ENCODE peak calls at places on chromosomes 3 and 15, in six cellular contexts. J is GM12891, G is H1, H is K562, Z is HepG2, X is GM12878. T is an unnamed sample.

GRCh38 chr3:143120716-143121239 is 1.2 kb downstream of the CHST2 start:
- DNase-seq in J (peak), G (no peak), H (peak), Z (no peak), X (no peak), T (peak)

GRCh38 chr15:50353999-50354837 is 780 bp downstream of the GABPB1 start:
- DNase-seq in J (peak), G (no peak), H (peak), Z (peak), X (peak), T (peak)

GRCh38 chr3:52237006-52237658 is 1.8 kb downstream of the TWF2 start:
- DNase-seq in J (no peak), G (no peak), H (no peak), Z (no peak), X (no peak), T (no peak)

GRCh38 chr15:91956026-91956723 is 102.7 kb downstream of the SLCO3A1 start:
- DNase-seq in J (no peak), G (no peak), H (no peak), Z (no peak), X (no peak), T (no peak)

GRCh38 chr3:48899298-48899697 is 616 bp upstream of the SLC25A20 start:
- DNase-seq in J (no peak), G (no peak), H (no peak), Z (no peak), X (no peak), T (no peak)

GRCh38 chr15:69919816-69920215 is 177.9 kb downstream of the TLE3 start:
- DNase-seq in J (no peak), G (no peak), H (no peak), Z (no peak), X (no peak), T (no peak)

GRCh38 chr3:42148982-42149432 is 57.9 kb downstream of the TRAK1 start:
- DNase-seq in J (no peak), G (peak), H (peak), Z (no peak), X (no peak), T (no peak)

GRCh38 chr3:65685621-65686020 is 353.1 kb downstream of the MAGI1 start:
- DNase-seq in J (no peak), G (no peak), H (no peak), Z (peak), X (no peak), T (no peak)

GRCh38 chr3:10927551-10927950 is 65.0 kb upstream of the SLC6A1 start:
- DNase-seq in J (no peak), G (no peak), H (no peak), Z (no peak), X (no peak), T (no peak)

GRCh38 chr15:69762373-69763148 is 309.9 kb downstream of the RPLP1 start:
- DNase-seq in J (no peak), G (no peak), H (no peak), Z (peak), X (no peak), T (no peak)

GRCh38 chr3:128794788-128795649 is 69.0 kb downstream of the RAB7A start:
- DNase-seq in J (peak), G (peak), H (peak), Z (peak), X (no peak), T (peak)

GRCh38 chr15:72196409-72197044 is 1.1 kb downstream of the GRAMD2A start:
- DNase-seq in J (no peak), G (no peak), H (no peak), Z (no peak), X (no peak), T (no peak)

GRCh38 chr3:123409443-123410148 is 39.3 kb downstream of the ADCY5 start:
- DNase-seq in J (no peak), G (no peak), H (no peak), Z (no peak), X (no peak), T (no peak)

GRCh38 chr3:97820780-97821179 is 1.0 kb upstream of the CRYBG3 start:
- DNase-seq in J (no peak), G (no peak), H (no peak), Z (no peak), X (no peak), T (no peak)

GRCh38 chr3:108181172-108181571 is 41.1 kb downstream of the IFT57 start:
- DNase-seq in J (no peak), G (no peak), H (no peak), Z (no peak), X (no peak), T (no peak)

GRCh38 chr3:55198554-55198953 is 270.7 kb upstream of the LRTM1 start:
- DNase-seq in J (no peak), G (no peak), H (no peak), Z (no peak), X (no peak), T (no peak)

GRCh38 chr3:59517448-59517847 is 467.6 kb upstream of the CFAP20DC start:
- DNase-seq in J (no peak), G (no peak), H (no peak), Z (no peak), X (no peak), T (no peak)

GRCh38 chr3:44104668-44105321 is 136.9 kb upstream of the TOPAZ1 start:
- DNase-seq in J (peak), G (no peak), H (no peak), Z (no peak), X (peak), T (peak)

GRCh38 chr3:186235554-186235953 is 126.5 kb downstream of the DGKG start:
- DNase-seq in J (no peak), G (no peak), H (no peak), Z (no peak), X (no peak), T (no peak)

GRCh38 chr15:80584973-80585372 is 110.1 kb upstream of the ABHD17C start:
- DNase-seq in J (no peak), G (no peak), H (no peak), Z (no peak), X (no peak), T (no peak)

GRCh38 chr15:63969652-63970421 is 76.4 kb downstream of the DAPK2 start:
- DNase-seq in J (no peak), G (no peak), H (no peak), Z (peak), X (no peak), T (no peak)

GRCh38 chr3:46907271-46907670 is 29.8 kb downstream of the PTH1R start:
- DNase-seq in J (no peak), G (no peak), H (no peak), Z (no peak), X (no peak), T (no peak)

GRCh38 chr3:185965496-185965895 is 27.7 kb upstream of the TRA2B start:
- DNase-seq in J (no peak), G (no peak), H (no peak), Z (no peak), X (no peak), T (no peak)

GRCh38 chr3:57980416-57980815 is 27.8 kb upstream of the FLNB start:
- DNase-seq in J (no peak), G (no peak), H (no peak), Z (no peak), X (no peak), T (no peak)

GRCh38 chr3:188294823-188295487 is 141.0 kb downstream of the LPP start:
- DNase-seq in J (no peak), G (no peak), H (no peak), Z (peak), X (no peak), T (no peak)

GRCh38 chr3:188171682-188172467 is 17.9 kb downstream of the LPP start:
- DNase-seq in J (no peak), G (no peak), H (no peak), Z (no peak), X (no peak), T (no peak)

GRCh38 chr15:101522621-101523559 is 33.4 kb upstream of the PCSK6 start:
- DNase-seq in J (no peak), G (no peak), H (no peak), Z (no peak), X (no peak), T (no peak)

GRCh38 chr3:43953814-43954241 is 263.1 kb downstream of the ABHD5 start:
- DNase-seq in J (no peak), G (no peak), H (no peak), Z (no peak), X (no peak), T (no peak)

GRCh38 chr3:79367803-79368202 is 400.0 kb downstream of the ROBO1 start:
- DNase-seq in J (no peak), G (no peak), H (no peak), Z (no peak), X (no peak), T (no peak)

GRCh38 chr3:128149632-128150031 is 3.6 kb upstream of the EEFSEC start:
- DNase-seq in J (no peak), G (no peak), H (no peak), Z (no peak), X (no peak), T (no peak)

GRCh38 chr3:57152150-57152549 is 13.0 kb downstream of the IL17RD start:
- DNase-seq in J (no peak), G (no peak), H (no peak), Z (peak), X (no peak), T (no peak)

GRCh38 chr3:183357564-183358079 is 70.8 kb downstream of the MCF2L2 start:
- DNase-seq in J (no peak), G (no peak), H (peak), Z (no peak), X (no peak), T (no peak)

GRCh38 chr3:103002447-103002846 is 567.6 kb downstream of the ZPLD1 start:
- DNase-seq in J (no peak), G (no peak), H (no peak), Z (no peak), X (no peak), T (no peak)

GRCh38 chr3:125261031-125261430 is 48.5 kb upstream of the SLC12A8 start:
- DNase-seq in J (no peak), G (no peak), H (no peak), Z (no peak), X (no peak), T (no peak)

GRCh38 chr15:40508216-40508615 is 37.4 kb downstream of the CHST14 start:
- DNase-seq in J (no peak), G (no peak), H (no peak), Z (no peak), X (no peak), T (no peak)

GRCh38 chr3:25155696-25156471 is 272.2 kb upstream of the RARB start:
- DNase-seq in J (no peak), G (peak), H (no peak), Z (no peak), X (no peak), T (no peak)

GRCh38 chr3:150371741-150372254 is 36.3 kb upstream of the TSC22D2 start:
- DNase-seq in J (no peak), G (no peak), H (peak), Z (peak), X (no peak), T (no peak)

DNA sequence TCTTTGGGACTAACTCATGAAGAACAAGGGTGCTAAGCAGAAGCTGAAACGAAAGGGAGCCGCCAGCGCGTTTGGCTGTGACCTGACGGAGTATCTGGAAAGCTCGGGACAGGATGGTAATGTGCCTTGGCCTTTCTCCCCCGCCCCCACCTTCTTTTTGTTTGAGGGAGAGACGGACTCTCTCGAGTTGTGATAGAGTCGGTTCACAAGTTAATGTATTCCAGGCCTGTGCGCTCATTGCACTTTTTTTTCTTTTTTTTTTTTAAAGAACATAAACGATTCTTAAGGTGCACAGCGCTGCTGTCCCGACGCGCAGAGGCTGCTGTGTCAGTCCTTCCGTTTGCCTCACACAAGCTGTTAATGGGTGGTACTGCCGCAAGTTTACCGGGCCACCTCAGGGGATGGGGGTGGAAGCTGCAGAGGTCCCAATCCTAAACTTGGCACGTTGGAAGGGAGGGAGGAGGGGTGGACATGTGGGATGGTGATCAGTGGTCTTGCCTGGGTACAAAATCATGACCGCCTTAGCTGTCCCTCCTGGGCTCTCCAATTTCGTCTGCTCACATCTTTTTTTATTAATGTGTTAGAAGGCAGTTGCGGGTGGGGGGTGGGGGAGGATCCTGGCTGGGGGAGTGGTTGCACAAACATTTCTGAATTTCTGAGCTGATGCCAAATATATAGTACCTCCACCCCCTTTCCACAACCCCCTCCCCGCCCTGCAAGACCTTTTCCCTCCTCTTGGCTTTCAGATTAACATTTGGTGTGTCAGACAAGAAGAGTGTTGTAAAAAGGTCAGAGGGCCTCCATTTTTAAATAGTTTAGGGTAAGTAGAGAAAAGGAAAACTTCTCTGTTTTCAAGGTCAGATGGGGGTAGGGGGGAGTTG is 946 bp downstream of the ARHGAP31 start:
- DNase-seq in J (no peak), G (no peak), H (no peak), Z (no peak), X (no peak), T (peak)
- TF ChIP-seq TAF1 in J (no peak), G (peak), H (no peak), Z (no peak), X (no peak), T (peak)

GRCh38 chr3:190319660-190320059 is 2.6 kb downstream of the CLDN1 start:
- DNase-seq in J (no peak), G (no peak), H (no peak), Z (no peak), X (no peak), T (no peak)
- TF ChIP-seq POLR2A in J (no peak), G (no peak), H (no peak), Z (no peak), X (no peak), T (no peak)

GRCh38 chr3:112132975-112133448 is at the start of gene GCSAM:
- DNase-seq in J (no peak), G (no peak), H (no peak), Z (no peak), X (peak), T (no peak)
- TF ChIP-seq POLR2AphosphoS5 in J (peak), G (no peak), H (no peak), Z (no peak), X (peak), T (peak)

DNA sequence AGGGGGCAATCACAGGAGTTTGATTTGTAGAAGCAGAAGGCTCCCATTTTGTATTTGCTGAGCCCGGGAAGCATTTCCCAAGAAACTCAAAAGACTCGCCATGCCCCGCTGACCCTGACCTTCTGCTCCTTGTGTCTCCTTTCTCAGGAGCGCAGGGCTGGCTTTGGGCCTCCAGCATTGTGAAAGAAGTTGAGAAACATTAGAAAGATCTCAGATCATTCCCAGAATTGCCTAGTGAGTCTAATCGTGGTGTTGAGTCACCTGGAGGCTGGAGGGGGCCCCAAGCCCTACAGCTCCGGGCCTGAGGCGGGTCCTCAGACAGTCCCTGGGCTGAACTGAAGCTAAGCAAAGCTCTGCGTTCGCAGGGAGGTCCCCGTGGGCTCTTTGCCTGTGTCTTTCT is 10.9 kb upstream of the PIGZ start:
- DNase-seq in J (no peak), G (no peak), H (peak), Z (no peak), X (no peak), T (no peak)
- TF ChIP-seq TAF1 in J (no peak), G (no peak), H (no peak), Z (no peak), X (no peak), T (no peak)

GRCh38 chr3:155070932-155071387 is 9.2 kb upstream of the MME start:
- DNase-seq in J (no peak), G (no peak), H (no peak), Z (no peak), X (no peak), T (no peak)
- TF ChIP-seq POLR2A in J (no peak), G (no peak), H (no peak), Z (no peak), X (no peak), T (no peak)

GRCh38 chr3:133054572-133054971 is 16.4 kb downstream of the TMEM108 start:
- DNase-seq in J (no peak), G (no peak), H (no peak), Z (no peak), X (no peak), T (no peak)
- TF ChIP-seq POLR2AphosphoS5 in J (no peak), G (no peak), H (no peak), Z (no peak), X (no peak), T (no peak)

GRCh38 chr3:157175678-157176077 is 15.7 kb upstream of the CCNL1 start:
- DNase-seq in J (peak), G (no peak), H (peak), Z (no peak), X (no peak), T (no peak)
- TF ChIP-seq TAF1 in J (no peak), G (peak), H (no peak), Z (no peak), X (no peak), T (no peak)

DNA sequence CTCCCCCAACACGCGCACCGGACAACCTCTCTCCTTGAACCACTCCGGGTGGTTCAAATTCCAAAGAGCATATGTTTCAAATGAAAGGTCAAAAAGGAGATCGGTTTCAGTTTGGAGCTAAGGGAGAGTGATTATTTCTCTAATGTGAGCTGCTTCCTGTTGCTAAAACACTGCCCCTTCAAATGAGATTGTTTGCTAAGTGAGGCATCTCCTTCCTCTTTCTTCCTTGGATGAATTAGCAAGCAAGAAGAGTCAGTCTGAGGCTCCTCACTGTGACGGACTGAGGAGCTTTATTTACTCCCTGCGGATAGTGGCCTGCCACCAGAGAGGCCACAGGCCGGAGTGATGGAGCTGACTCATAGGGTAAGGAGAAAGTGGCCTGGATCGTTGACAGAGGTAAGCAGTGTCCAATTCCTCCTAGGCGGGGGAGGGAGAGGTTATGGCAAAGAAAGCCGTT is 166.9 kb upstream of the ANKRD28 start:
- DNase-seq in J (no peak), G (no peak), H (no peak), Z (no peak), X (no peak), T (no peak)
- TF ChIP-seq POLR2A in J (no peak), G (no peak), H (no peak), Z (no peak), X (no peak), T (no peak)

GRCh38 chr3:99829844-99830243 is 12.2 kb downstream of the CMSS1 start:
- DNase-seq in J (no peak), G (no peak), H (no peak), Z (no peak), X (no peak), T (no peak)

GRCh38 chr3:99823723-99824711 is 6.4 kb downstream of the CMSS1 start:
- DNase-seq in J (no peak), G (no peak), H (no peak), Z (no peak), X (no peak), T (no peak)

DNA sequence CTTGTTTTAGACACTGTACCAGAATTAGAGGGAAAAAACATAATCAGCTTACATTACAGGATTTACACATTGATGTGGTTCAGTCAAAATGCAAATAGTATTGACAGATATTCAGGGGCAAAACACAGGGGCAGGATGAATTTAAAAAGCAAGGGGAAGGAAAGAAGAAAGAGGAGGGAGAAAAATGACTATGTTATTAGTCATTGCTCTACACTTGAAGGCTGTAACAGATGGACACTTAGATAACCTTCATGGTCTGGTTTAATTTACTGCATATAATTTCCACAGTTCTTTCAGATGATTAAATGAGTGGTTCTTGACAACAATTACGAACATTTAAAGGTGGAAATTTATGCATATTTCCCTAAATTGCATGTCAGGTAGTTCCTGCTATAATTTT is 7.6 kb downstream of the CMSS1 start:
- DNase-seq in J (no peak), G (no peak), H (peak), Z (no peak), X (no peak), T (no peak)
- TF ChIP-seq POLR2AphosphoS5 in J (no peak), G (no peak), H (no peak), Z (no peak), X (no peak), T (no peak)